ENCODE peak calls at places on chromosomes 4 and X, in ten cellular contexts. V is transverse colon, F is PC-9, K is right atrium auricular region, O is fibroblast of pulmonary artery, D is choroid plexus epithelial cell, X is stomach, J is IMR-90, G is BJ, U is A549. Z is an unnamed sample.

GRCh38 chr4:14529653-14530052 is 472.6 kb upstream of the CPEB2 start:
- DNase-seq in V (no peak), F (peak; percentile 5), K (no peak), O (peak; percentile 2), D (peak; percentile 56), X (no peak), J (no peak), G (no peak), U (no peak), Z (no peak)

GRCh38 chr4:33959519-33959918 is 2284.8 kb downstream of the ARAP2 start:
- DNase-seq in V (no peak), F (no peak), K (no peak), O (peak; percentile 12), D (peak; percentile 26), X (no peak), J (no peak), G (peak; percentile 28), U (no peak), Z (peak; percentile 15)

GRCh38 chr4:175998782-175999181 is 66.9 kb upstream of the WDR17 start:
- DNase-seq in V (no peak), F (peak; percentile 2), K (no peak), O (peak; percentile 1), D (peak; percentile 4), X (no peak), J (no peak), G (no peak), U (no peak), Z (no peak)

GRCh38 chr4:101366331-101366730 is 19.0 kb upstream of the PPP3CA start:
- DNase-seq in V (no peak), F (no peak), K (no peak), O (peak; percentile 28), D (peak; percentile 47), X (no peak), J (peak; percentile 54), G (no peak), U (no peak), Z (peak; percentile 66)

GRCh38 chrX:16826207-16826606 is 39.9 kb downstream of the TXLNG start:
- DNase-seq in V (no peak), F (no peak), K (no peak), O (peak; percentile 68), D (peak; percentile 71), X (no peak), J (peak; percentile 74), G (no peak), U (peak; percentile 41), Z (peak; percentile 58)

GRCh38 chr4:3660928-3661515 is 105.2 kb upstream of the ADRA2C start:
- DNase-seq in V (no peak), F (no peak), K (no peak), O (no peak), D (no peak), X (no peak), J (no peak), G (no peak), U (no peak), Z (no peak)

GRCh38 chr4:5965225-5965624 is 53.0 kb downstream of the C4orf50 start:
- DNase-seq in V (no peak), F (no peak), K (no peak), O (no peak), D (no peak), X (no peak), J (no peak), G (no peak), U (no peak), Z (no peak)

GRCh38 chr4:111046811-111047210 is 423.9 kb upstream of the PITX2 start:
- DNase-seq in V (no peak), F (no peak), K (no peak), O (no peak), D (no peak), X (no peak), J (no peak), G (no peak), U (no peak), Z (no peak)

GRCh38 chr4:29066856-29067255 is 1653.3 kb upstream of the PCDH7 start:
- DNase-seq in V (no peak), F (no peak), K (no peak), O (peak; percentile 5), D (no peak), X (no peak), J (peak; percentile 34), G (no peak), U (no peak), Z (no peak)

GRCh38 chrX:130165181-130165702 is 399 bp downstream of the AIFM1 start:
- DNase-seq in V (no peak), F (no peak), K (peak; percentile 67), O (no peak), D (peak; percentile 40), X (no peak), J (no peak), G (no peak), U (no peak), Z (peak; percentile 47)

GRCh38 chrX:130166503-130166777 is 799 bp upstream of the AIFM1 start:
- DNase-seq in V (no peak), F (no peak), K (no peak), O (no peak), D (no peak), X (no peak), J (no peak), G (no peak), U (no peak), Z (no peak)

GRCh38 chrX:130165703-130166502 is at the start of gene AIFM1:
- DNase-seq in V (peak; percentile 92), F (peak; percentile 97), K (peak; percentile 91), O (peak; percentile 97), D (peak; percentile 97), X (peak; percentile 90), J (peak; percentile 94), G (peak; percentile 76), U (peak; percentile 83), Z (peak; percentile 95)

GRCh38 chrX:130163350-130163851 is 2.2 kb downstream of the AIFM1 start:
- DNase-seq in V (no peak), F (no peak), K (no peak), O (no peak), D (no peak), X (no peak), J (no peak), G (no peak), U (no peak), Z (no peak)

GRCh38 chrX:130167040-130167439 is 1.4 kb upstream of the AIFM1 start:
- DNase-seq in V (no peak), F (no peak), K (no peak), O (no peak), D (no peak), X (no peak), J (no peak), G (no peak), U (no peak), Z (no peak)
- H3K4me3 ChIP-seq in V (no peak overlapping the region), F (peak overlapping the region; percentile 79), K (no peak overlapping the region), O (peak overlapping the region; percentile 78), D (peak overlapping the region; percentile 73), X (peak overlapping the region; percentile 60), J (no peak overlapping the region), G (peak overlapping the region; percentile 75), U (peak overlapping the region; percentile 73), Z (peak overlapping the region; percentile 67)

GRCh38 chr4:106507440-106507839 is 138.9 kb upstream of the GIMD1 start:
- DNase-seq in V (no peak), F (no peak), K (no peak), O (no peak), D (no peak), X (no peak), J (no peak), G (no peak), U (no peak), Z (no peak)

GRCh38 chr4:106497271-106497670 is 128.7 kb upstream of the GIMD1 start:
- DNase-seq in V (no peak), F (no peak), K (no peak), O (no peak), D (no peak), X (no peak), J (no peak), G (no peak), U (no peak), Z (peak; percentile 61)

DNA sequence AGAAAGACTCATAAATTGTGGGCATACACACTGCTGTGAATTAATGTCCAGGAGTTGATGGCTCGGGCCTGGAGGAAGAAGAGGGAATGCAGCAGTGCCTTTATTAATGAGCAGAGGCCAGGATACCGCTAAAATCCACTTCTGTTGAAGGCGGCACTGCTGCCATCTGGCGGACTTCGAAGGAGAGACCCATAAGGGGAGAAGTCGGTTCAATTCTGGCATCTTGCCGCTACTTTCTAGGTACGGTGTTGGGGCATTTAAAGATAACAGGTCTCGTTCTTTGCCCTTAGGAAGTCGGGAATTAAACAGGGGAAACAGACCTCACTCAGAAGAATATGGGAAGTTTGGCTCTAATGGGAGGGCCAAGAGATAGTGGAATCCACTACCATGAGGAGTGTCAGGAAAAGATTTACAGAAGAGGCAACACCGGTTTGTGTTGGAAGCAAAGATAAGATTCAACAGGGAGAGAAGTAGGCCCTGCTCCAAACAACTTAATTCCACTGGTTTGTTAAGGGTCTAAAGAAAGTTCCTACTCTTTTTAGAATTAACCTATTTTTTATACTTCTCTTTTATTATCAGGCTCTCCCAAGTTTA is 133.6 kb upstream of the GIMD1 start:
- DNase-seq in V (peak; percentile 41), F (peak; percentile 42), K (no peak), O (peak; percentile 70), D (peak; percentile 82), X (peak; percentile 64), J (peak; percentile 55), G (no peak), U (peak; percentile 18), Z (peak; percentile 77)
- TF ChIP-seq CTCF in V (peak; percentile 36), F (peak; percentile 67), K (peak; percentile 71), O (peak; percentile 83), D (peak; percentile 91), X (peak; percentile 22), J (peak; percentile 78), G (peak; percentile 78), U (peak; percentile 55), Z (peak; percentile 73)

GRCh38 chrX:64853424-64853823 is 122.8 kb downstream of the ZC4H2 start:
- DNase-seq in V (no peak), F (no peak), K (no peak), O (no peak), D (no peak), X (no peak), J (no peak), G (no peak), U (no peak), Z (no peak)

GRCh38 chrX:64850371-64851082 is 125.7 kb downstream of the ZC4H2 start:
- DNase-seq in V (no peak), F (no peak), K (no peak), O (no peak), D (no peak), X (no peak), J (no peak), G (no peak), U (no peak), Z (no peak)
- H3K4me3 ChIP-seq in V (no peak overlapping the region), F (no peak overlapping the region), K (no peak overlapping the region), O (no peak overlapping the region), D (no peak overlapping the region), X (no peak overlapping the region), J (no peak overlapping the region), G (no peak overlapping the region), U (no peak overlapping the region), Z (no peak overlapping the region)

DNA sequence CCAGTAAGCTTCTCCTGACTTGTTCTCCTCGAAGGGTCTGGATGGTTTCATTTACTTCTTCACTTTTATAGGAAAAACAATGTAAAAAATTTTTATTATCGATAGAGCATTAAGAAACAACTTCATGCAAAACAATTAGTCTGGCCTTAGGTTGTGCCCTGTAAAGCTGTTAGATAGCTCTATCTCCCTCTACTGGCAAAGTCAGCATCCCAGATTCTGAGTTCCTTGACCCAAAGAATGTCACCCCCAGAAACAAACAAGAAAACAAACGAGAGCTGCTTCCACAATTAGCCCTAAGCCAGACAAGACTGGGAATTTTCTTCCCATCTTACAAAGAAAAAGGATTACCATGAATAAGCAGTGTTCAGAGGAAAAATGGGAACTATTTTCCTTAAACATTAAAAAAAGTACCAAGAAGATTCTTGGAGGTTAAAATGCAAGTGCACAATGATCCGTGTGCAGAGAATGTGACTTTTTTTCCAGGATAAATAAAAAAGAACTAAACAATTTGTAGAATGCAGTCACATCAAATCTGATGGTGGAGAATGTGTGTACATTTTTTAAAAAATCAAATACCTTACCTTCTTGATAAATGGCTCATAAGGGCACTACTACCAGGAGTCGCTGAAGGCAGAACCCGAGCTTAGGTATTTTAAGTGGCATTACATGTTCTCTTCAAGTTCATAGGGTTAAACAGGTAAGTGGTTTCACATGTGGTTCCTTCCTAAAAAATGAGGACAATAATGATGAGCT is 293.2 kb downstream of the FBXO8 start:
- DNase-seq in V (no peak), F (no peak), K (no peak), O (peak; percentile 79), D (peak; percentile 69), X (no peak), J (peak; percentile 46), G (no peak), U (peak; percentile 8), Z (peak; percentile 49)
- TF ChIP-seq CTCF in V (peak; percentile 53), F (peak; percentile 33), K (peak; percentile 71), O (peak; percentile 81), D (peak; percentile 79), X (peak; percentile 37), J (peak; percentile 56), G (peak; percentile 70), U (peak; percentile 45), Z (peak; percentile 75)

Z was measured in AG10803.